ENCODE peak calls at places on chromosome 12, in four cellular contexts. K is stomach; Z is CD4-positive, alpha-beta memory T cell; S is HepG2. U is an unnamed sample. For H3K27me3, the result is how much of the 10 kb centered on the place peaks cover.

GRCh38 chr12:17992002-17992656 is 97.9 kb downstream of the RERGL start:
- DNase-seq in S (peak), K (no peak), Z (no peak), U (peak)

GRCh38 chr12:78245111-78245510 is 414.4 kb downstream of the NAV3 start:
- DNase-seq in Z (no peak), S (no peak), K (no peak), U (no peak)

GRCh38 chr12:67067453-67068203 is 201.5 kb upstream of the CAND1 start:
- DNase-seq in Z (no peak), S (no peak), K (no peak), U (no peak)

GRCh38 chr12:13220848-13221247 is 24.3 kb downstream of the EMP1 start:
- DNase-seq in Z (no peak), S (no peak), K (no peak), U (no peak)

GRCh38 chr12:131487379-131488129 is 223.3 kb upstream of the SFSWAP start:
- DNase-seq in K (no peak), S (no peak), Z (no peak), U (peak)

GRCh38 chr12:55671746-55672145 is 35.1 kb downstream of the OR10P1 start:
- DNase-seq in Z (no peak), S (no peak), K (no peak), U (no peak)

GRCh38 chr12:7806863-7807487 is 17.8 kb downstream of the NANOG start:
- DNase-seq in Z (peak), S (peak), K (peak), U (peak)

GRCh38 chr12:67545298-67545697 is 103.2 kb upstream of the DYRK2 start:
- DNase-seq in S (no peak), Z (no peak), K (no peak), U (no peak)

GRCh38 chr12:108697905-108698304 is 33.4 kb downstream of the CORO1C start:
- DNase-seq in K (no peak), Z (no peak), S (no peak), U (no peak)

GRCh38 chr12:53805801-53806200 is 54.0 kb upstream of the CISTR start:
- DNase-seq in K (no peak), Z (no peak), S (no peak), U (no peak)

GRCh38 chr12:53808023-53808705 is 56.4 kb upstream of the CISTR start:
- DNase-seq in Z (no peak), K (no peak), S (peak), U (no peak)

GRCh38 chr12:53807322-53807721 is 55.5 kb upstream of the CISTR start:
- DNase-seq in S (no peak), Z (no peak), K (no peak), U (peak)

GRCh38 chr12:53805067-53805466 is 53.3 kb upstream of the CISTR start:
- DNase-seq in S (no peak), K (no peak), Z (no peak), U (no peak)

DNA sequence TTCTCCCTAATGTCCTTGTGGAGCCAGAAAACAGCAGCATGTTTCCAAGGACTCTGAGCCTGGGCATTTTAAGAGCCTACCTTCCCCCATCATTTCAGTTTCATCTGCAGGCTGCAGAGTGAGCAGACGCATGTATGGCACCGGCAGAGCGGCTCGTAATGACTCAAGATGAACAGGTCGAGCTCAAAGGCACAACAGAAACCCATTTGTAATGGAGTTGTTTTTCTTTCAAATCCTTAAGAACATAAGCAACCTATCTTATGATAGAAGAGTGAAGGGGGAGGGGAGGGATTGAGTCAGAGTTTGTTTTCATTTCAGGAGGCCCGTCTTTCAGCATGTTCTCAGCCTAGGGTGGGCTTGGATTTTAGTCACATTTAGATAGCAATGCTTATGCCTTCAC is 54.9 kb upstream of the CISTR start:
- DNase-seq in K (no peak), S (no peak), Z (no peak), U (no peak)
- H3K27ac ChIP-seq in K (no peak), S (no peak), Z (no peak), U (no peak)

GRCh38 chr12:10783252-10783651 is 19.2 kb downstream of the TAS2R7 start:
- DNase-seq in S (no peak), Z (no peak), K (no peak), U (no peak)
- H3K4me3 ChIP-seq in S (no peak), Z (no peak), K (no peak), U (no peak)

GRCh38 chr12:110253176-110253575 is 27.9 kb upstream of the ATP2A2 start:
- DNase-seq in S (no peak), Z (no peak), K (peak), U (no peak)

GRCh38 chr12:110249716-110250225 is 31.3 kb upstream of the ATP2A2 start:
- DNase-seq in Z (no peak), S (peak), K (peak), U (peak)

GRCh38 chr12:110252716-110253115 is 28.3 kb upstream of the ATP2A2 start:
- DNase-seq in S (no peak), Z (no peak), K (no peak), U (no peak)

GRCh38 chr12:110249105-110249504 is 31.9 kb upstream of the ATP2A2 start:
- DNase-seq in Z (no peak), S (no peak), K (no peak), U (no peak)

DNA sequence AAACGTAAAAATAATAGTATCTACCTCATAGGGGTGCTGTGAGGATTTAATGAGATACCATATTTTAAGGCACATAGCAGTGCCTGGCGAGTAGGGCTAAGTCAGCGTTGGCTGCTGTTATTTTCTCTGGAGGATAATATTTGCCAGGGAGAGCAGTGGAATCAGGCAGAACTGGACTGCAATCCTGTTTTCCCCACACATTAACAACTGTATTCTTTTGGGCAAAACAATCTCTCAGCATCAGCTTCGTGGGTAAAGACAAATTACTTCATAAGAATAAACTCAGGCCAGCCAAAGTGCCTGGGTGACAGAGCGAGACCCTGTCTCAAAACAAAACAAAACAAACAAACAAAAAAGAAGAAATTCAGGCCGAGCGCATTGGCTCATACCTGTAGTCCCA is 29.7 kb upstream of the ATP2A2 start:
- DNase-seq in S (no peak), Z (no peak), K (no peak), U (no peak)
- H3K27me3 ChIP-seq in S (under half), Z (under half), K (under half), U (under half)

DNA sequence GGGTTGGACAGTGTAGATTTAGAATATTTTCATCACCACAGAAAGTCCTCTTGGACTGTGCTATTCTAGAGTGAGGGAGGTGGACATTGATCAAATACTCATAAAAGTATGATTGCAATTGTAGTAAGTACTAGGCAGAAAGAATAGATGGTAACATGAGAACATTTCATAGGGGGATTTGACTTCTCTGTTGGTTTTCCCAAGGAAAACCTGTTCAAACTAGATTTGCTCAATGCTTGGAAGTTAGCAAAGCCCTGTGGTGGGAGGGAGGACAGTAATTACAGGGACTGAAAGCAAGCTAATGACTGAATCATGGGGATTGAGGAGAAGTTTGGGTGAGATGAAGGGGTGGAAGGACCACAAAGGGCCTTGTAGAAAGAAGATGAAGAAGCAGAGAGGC is 24.4 kb upstream of the EID3 start:
- DNase-seq in Z (no peak), S (no peak), K (no peak), U (no peak)
- H3K27ac ChIP-seq in Z (no peak), S (no peak), K (no peak), U (no peak)

DNA sequence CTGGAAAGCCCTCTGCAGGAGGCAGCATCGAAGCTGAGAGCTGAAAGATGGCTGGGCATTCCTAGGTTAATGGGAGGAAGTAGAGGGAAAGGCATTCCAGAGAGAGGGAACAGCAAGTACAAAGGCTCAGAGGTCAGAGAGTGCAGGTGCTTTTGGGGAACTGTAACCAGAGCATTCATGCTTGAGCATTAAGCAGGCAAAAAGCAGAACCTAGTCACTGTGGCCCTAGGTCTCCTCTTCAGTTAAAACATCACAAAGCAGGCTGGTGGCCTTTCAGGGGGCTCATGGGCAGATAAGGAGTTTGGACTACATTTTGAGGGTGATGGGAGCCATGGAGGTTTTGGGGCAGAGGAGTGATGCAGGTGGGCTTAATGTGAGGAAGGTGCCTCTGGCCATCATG is 169.2 kb upstream of the MYL2 start:
- DNase-seq in Z (no peak), S (no peak), K (no peak), U (no peak)
- H3K4me3 ChIP-seq in Z (no peak), S (no peak), K (no peak), U (no peak)

DNA sequence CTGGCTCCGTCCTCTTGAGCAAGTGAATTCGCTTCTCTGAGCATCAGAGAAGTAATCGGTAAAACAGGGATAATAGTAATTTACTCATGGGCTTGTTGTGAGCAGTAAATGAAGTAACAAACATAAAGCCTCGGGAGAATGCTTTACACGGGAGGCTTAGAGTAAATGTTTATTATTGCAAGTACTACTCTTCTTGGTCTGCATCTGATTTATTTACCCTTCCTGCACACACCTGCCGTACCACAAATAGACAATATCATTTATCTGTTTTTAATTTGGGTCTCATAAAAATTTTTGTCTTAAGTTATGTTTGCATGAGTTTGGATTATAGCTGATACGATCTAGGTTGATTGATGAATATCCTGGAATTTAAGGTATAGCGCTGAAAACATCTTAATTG is 7.8 kb upstream of the COL2A1 start:
- DNase-seq in S (no peak), Z (no peak), K (no peak), U (no peak)
- H3K27me3 ChIP-seq in S (under half), Z (under half), K (under half), U (under half)

GRCh38 chr12:62873826-62874448 is 61.0 kb downstream of the PPM1H start:
- DNase-seq in Z (no peak), S (no peak), K (no peak), U (no peak)

GRCh38 chr12:62878211-62878610 is 56.7 kb downstream of the PPM1H start:
- DNase-seq in K (no peak), S (no peak), Z (no peak), U (no peak)

GRCh38 chr12:62876938-62877548 is 57.9 kb downstream of the PPM1H start:
- DNase-seq in K (no peak), Z (no peak), S (no peak), U (no peak)

GRCh38 chr12:62868820-62869219 is 66.1 kb downstream of the PPM1H start:
- DNase-seq in S (no peak), Z (no peak), K (no peak), U (no peak)

DNA sequence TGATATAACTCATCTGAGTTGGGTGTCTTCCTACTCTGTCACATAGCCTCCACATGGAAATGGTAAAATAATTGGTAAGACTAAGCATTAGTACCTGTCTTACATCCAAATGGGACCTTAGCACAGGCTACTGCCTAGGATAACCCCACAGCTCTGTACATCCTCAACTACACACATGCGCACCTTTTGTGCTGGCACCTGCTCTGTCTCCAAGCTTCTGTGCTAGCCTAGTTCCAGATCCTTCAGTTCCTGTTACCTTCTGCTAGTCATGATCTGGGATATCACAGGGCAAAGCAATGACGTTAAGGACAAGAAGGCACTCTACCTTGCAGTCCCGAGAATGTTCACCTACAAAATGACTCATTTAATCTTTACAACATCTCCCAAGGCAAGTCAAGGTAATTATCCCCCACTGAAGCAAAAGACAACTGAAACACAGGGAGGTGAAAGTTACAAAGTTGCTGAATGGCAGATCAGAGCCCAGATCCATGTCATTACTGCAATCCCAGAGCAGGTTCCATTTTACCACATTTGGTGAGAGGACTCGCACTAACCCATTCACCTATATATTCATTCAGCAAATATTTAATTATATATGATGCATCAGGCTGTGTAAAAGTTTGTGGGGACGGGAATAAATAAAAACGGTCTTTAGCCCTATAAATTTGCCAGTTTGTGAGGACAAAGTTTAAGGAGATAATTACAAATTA is 61.7 kb downstream of the PPM1H start:
- DNase-seq in Z (no peak), K (no peak), S (no peak), U (no peak)
- H3K27ac ChIP-seq in Z (no peak), K (no peak), S (no peak), U (no peak)